ENCODE peak calls at places on chromosomes 4 and X, in six cellular contexts. One of them, this sample, is unnamed.

GRCh38 chrX:24396236-24396929 is 35.9 kb downstream of the SUPT20HL1 start:
- DNase-seq in EL: no peak
- DNase-seq in T1000: no peak
- DNase-seq in endothelial cell: no peak
- DNase-seq in iPS-NIHi11: no peak
- DNase-seq in hypothalamus: no peak
- DNase-seq in this sample: no peak

GRCh38 chr4:122744229-122744628 is 11.7 kb downstream of the BBS12 start:
- DNase-seq in EL: peak; percentile 50
- DNase-seq in T1000: no peak
- DNase-seq in endothelial cell: no peak
- DNase-seq in iPS-NIHi11: no peak
- DNase-seq in hypothalamus: no peak
- DNase-seq in this sample: peak; percentile 19

GRCh38 chr4:121822796-121823504 is 733 bp downstream of the CCNA2 start:
- DNase-seq in EL: peak; percentile 46
- DNase-seq in T1000: no peak
- DNase-seq in endothelial cell: peak; percentile 36
- DNase-seq in iPS-NIHi11: peak; percentile 35
- DNase-seq in hypothalamus: no peak
- DNase-seq in this sample: peak; percentile 11

GRCh38 chrX:123648028-123648810 is 84.6 kb downstream of the THOC2 start:
- DNase-seq in EL: peak; percentile 60
- DNase-seq in T1000: peak; percentile 0
- DNase-seq in endothelial cell: peak; percentile 8
- DNase-seq in iPS-NIHi11: peak; percentile 45
- DNase-seq in hypothalamus: peak; percentile 0
- DNase-seq in this sample: peak; percentile 34

GRCh38 chr4:144350706-144351105 is 210.2 kb upstream of the GYPA start:
- DNase-seq in EL: peak; percentile 18
- DNase-seq in T1000: no peak
- DNase-seq in endothelial cell: no peak
- DNase-seq in iPS-NIHi11: no peak
- DNase-seq in hypothalamus: no peak
- DNase-seq in this sample: no peak

GRCh38 chrX:151789179-151789800 is 54.7 kb downstream of the CNGA2 start:
- DNase-seq in EL: peak; percentile 82
- DNase-seq in T1000: peak; percentile 30
- DNase-seq in endothelial cell: no peak
- DNase-seq in iPS-NIHi11: no peak
- DNase-seq in hypothalamus: no peak
- DNase-seq in this sample: peak; percentile 52

GRCh38 chr4:45345551-45345950 is 619.2 kb upstream of the GNPDA2 start:
- DNase-seq in EL: no peak
- DNase-seq in T1000: no peak
- DNase-seq in endothelial cell: no peak
- DNase-seq in iPS-NIHi11: no peak
- DNase-seq in hypothalamus: no peak
- DNase-seq in this sample: no peak

GRCh38 chr4:115274545-115274944 is 161.1 kb upstream of the NDST4 start:
- DNase-seq in EL: no peak
- DNase-seq in T1000: no peak
- DNase-seq in endothelial cell: no peak
- DNase-seq in iPS-NIHi11: no peak
- DNase-seq in hypothalamus: no peak
- DNase-seq in this sample: no peak

GRCh38 chrX:15989716-15990115 is 133.6 kb upstream of the GRPR start:
- DNase-seq in EL: no peak
- DNase-seq in T1000: no peak
- DNase-seq in endothelial cell: no peak
- DNase-seq in iPS-NIHi11: no peak
- DNase-seq in hypothalamus: no peak
- DNase-seq in this sample: no peak

GRCh38 chrX:65463550-65463949 is 71.0 kb downstream of the LAS1L start:
- DNase-seq in EL: peak; percentile 49
- DNase-seq in T1000: no peak
- DNase-seq in endothelial cell: no peak
- DNase-seq in iPS-NIHi11: peak; percentile 49
- DNase-seq in hypothalamus: no peak
- DNase-seq in this sample: no peak

GRCh38 chrX:72060196-72060974 is 71.3 kb downstream of the RTL5 start:
- DNase-seq in EL: no peak
- DNase-seq in T1000: no peak
- DNase-seq in endothelial cell: peak; percentile 34
- DNase-seq in iPS-NIHi11: peak; percentile 48
- DNase-seq in hypothalamus: peak; percentile 62
- DNase-seq in this sample: no peak